ENCODE peak calls at places on chromosomes 6 and 20, in ten cellular contexts. T, X, L, G, W, K, Q, S, V and O are unnamed samples.

GRCh38 chr20:53556267-53556897 is 37.3 kb downstream of the ZNF217 start:
- DNase-seq in T (no peak), X (no peak), L (no peak), G (no peak), W (no peak), K (no peak), Q (no peak), S (no peak), V (no peak), O (no peak)

GRCh38 chr6:69863766-69864165 is 2.6 kb upstream of the COL19A1 start:
- DNase-seq in T (no peak), X (no peak), L (no peak), G (no peak), W (no peak), K (no peak), Q (no peak), S (no peak), V (no peak), O (no peak)

GRCh38 chr6:169921853-169922779 is 170.7 kb downstream of the ERMARD start:
- DNase-seq in T (no peak), X (no peak), L (no peak), G (no peak), W (no peak), K (no peak), Q (no peak), S (no peak), V (no peak), O (no peak)

GRCh38 chr20:4064118-4064962 is 49.0 kb upstream of the RNF24 start:
- DNase-seq in T (peak; percentile 92), X (no peak), L (peak; percentile 88), G (no peak), W (peak; percentile 94), K (peak; percentile 79), Q (peak; percentile 86), S (peak; percentile 94), V (no peak), O (peak; percentile 93)

GRCh38 chr20:53800883-53801604 is 207.4 kb upstream of the ZNF217 start:
- DNase-seq in T (no peak), X (no peak), L (no peak), G (no peak), W (no peak), K (no peak), Q (no peak), S (no peak), V (no peak), O (no peak)

GRCh38 chr6:151842816-151843215 is 35.3 kb downstream of the ESR1 start:
- DNase-seq in T (no peak), X (no peak), L (no peak), G (no peak), W (no peak), K (no peak), Q (no peak), S (no peak), V (no peak), O (no peak)

GRCh38 chr20:17967595-17968365 is 814 bp downstream of the SNX5 start:
- DNase-seq in T (no peak), X (no peak), L (no peak), G (peak; percentile 78), W (no peak), K (peak; percentile 28), Q (peak; percentile 53), S (peak; percentile 72), V (no peak), O (no peak)

GRCh38 chr6:49744259-49744658 is at the start of gene CRISP3:
- DNase-seq in T (no peak), X (no peak), L (no peak), G (no peak), W (no peak), K (no peak), Q (no peak), S (no peak), V (no peak), O (no peak)

GRCh38 chr6:44933113-44933512 is 395.0 kb upstream of the RUNX2 start:
- DNase-seq in T (no peak), X (no peak), L (no peak), G (no peak), W (no peak), K (no peak), Q (no peak), S (no peak), V (no peak), O (no peak)

GRCh38 chr6:161482517-161482903 is 208.6 kb upstream of the AGPAT4 start:
- DNase-seq in T (no peak), X (no peak), L (no peak), G (no peak), W (no peak), K (no peak), Q (no peak), S (no peak), V (no peak), O (no peak)

GRCh38 chr20:57190536-57191265 is 75.7 kb downstream of the BMP7 start:
- DNase-seq in T (no peak), X (no peak), L (no peak), G (no peak), W (no peak), K (peak; percentile 56), Q (peak; percentile 36), S (peak; percentile 24), V (no peak), O (no peak)

GRCh38 chr6:5764401-5764955 is 242.2 kb downstream of the NRN1 start:
- DNase-seq in T (peak; percentile 51), X (no peak), L (no peak), G (no peak), W (peak; percentile 50), K (no peak), Q (peak; percentile 60), S (no peak), V (peak; percentile 23), O (no peak)

GRCh38 chr6:4964675-4965336 is 39.0 kb downstream of the RPP40 start:
- DNase-seq in T (no peak), X (no peak), L (no peak), G (no peak), W (no peak), K (no peak), Q (no peak), S (no peak), V (no peak), O (no peak)

GRCh38 chr6:84764332-84765049 is at the start of gene TBX18:
- DNase-seq in T (peak; percentile 95), X (no peak), L (peak; percentile 61), G (no peak), W (peak; percentile 92), K (peak; percentile 95), Q (peak; percentile 84), S (peak; percentile 98), V (peak; percentile 53), O (peak; percentile 59)

GRCh38 chr6:81562169-81562568 is 190.3 kb downstream of the TENT5A start:
- DNase-seq in T (no peak), X (no peak), L (no peak), G (no peak), W (no peak), K (no peak), Q (peak; percentile 89), S (peak; percentile 77), V (peak; percentile 43), O (no peak)

GRCh38 chr6:104855507-104855906 is 4.2 kb downstream of the HACE1 start:
- DNase-seq in T (no peak), X (no peak), L (no peak), G (no peak), W (no peak), K (peak; percentile 26), Q (peak; percentile 27), S (peak; percentile 40), V (no peak), O (no peak)

GRCh38 chr20:3821996-3822395 is 1.6 kb downstream of the AP5S1 start:
- DNase-seq in T (no peak), X (no peak), L (no peak), G (no peak), W (no peak), K (no peak), Q (no peak), S (no peak), V (no peak), O (no peak)

DNA sequence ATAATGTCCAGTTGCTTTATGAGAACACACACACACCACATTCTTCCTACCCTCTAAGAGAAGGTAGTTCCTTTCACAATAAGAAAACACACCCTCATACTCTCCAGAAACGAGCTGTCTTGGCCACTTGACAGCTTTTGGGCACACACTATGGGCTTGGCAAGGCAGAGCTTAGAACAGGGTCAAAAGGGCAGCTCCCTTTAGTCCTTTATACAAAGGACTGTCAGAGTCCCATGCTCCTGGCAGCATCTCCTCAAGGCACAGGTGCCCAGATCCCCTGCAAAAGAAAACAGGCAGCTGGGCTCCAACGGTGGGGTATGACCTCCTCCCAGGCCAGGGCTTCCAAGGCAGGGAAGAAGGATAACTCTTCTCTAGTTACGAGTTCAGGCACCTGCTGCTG is 4.9 kb upstream of the LYRM2 start:
- DNase-seq in T (no peak), X (no peak), L (no peak), G (no peak), W (no peak), K (no peak), Q (no peak), S (no peak), V (no peak), O (peak; percentile 8)
- H3K27ac ChIP-seq in T (no peak overlapping the region), X (no peak overlapping the region), L (no peak overlapping the region), G (no peak overlapping the region), W (peak overlapping the region; percentile 47), K (no peak overlapping the region), Q (no peak overlapping the region), S (no peak overlapping the region), V (no peak overlapping the region), O (no peak overlapping the region)

DNA sequence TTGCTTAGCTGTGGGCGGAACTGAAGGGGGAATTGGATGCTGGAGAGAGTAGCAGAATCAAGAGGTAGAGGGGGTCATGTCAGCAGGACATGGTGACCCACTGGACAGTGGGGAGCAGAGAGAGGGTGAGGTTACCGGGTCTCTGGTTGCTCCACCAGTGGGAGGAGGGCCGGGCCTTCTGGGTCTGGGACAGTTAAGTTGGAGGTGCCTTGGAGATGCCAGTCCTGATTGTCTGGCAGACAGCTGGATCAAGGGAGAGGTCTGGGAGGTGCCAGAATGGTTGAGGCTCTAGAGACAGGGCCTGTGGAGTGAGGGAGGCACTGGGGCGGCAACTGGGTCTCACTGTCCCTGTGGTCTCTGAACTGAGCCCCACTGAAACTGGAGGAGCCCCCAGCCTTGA is 24.6 kb downstream of the MANBAL start:
- DNase-seq in T (no peak), X (no peak), L (no peak), G (no peak), W (no peak), K (no peak), Q (no peak), S (no peak), V (no peak), O (no peak)
- H3K27ac ChIP-seq in T (peak overlapping the region; percentile 90), X (no peak overlapping the region), L (peak overlapping the region; percentile 47), G (no peak overlapping the region), W (peak overlapping the region; percentile 94), K (peak overlapping the region; percentile 75), Q (no peak overlapping the region), S (no peak overlapping the region), V (peak overlapping the region; percentile 87), O (no peak overlapping the region)

GRCh38 chr6:111258615-111259088 is 171.3 kb downstream of the SLC16A10 start:
- DNase-seq in T (no peak), X (no peak), L (no peak), G (no peak), W (no peak), K (no peak), Q (peak; percentile 74), S (no peak), V (no peak), O (no peak)
- H3K27ac ChIP-seq in T (no peak overlapping the region), X (no peak overlapping the region), L (peak overlapping the region; percentile 97), G (no peak overlapping the region), W (peak overlapping the region; percentile 92), K (peak overlapping the region; percentile 68), Q (peak overlapping the region; percentile 81), S (peak overlapping the region; percentile 76), V (peak overlapping the region; percentile 52), O (peak overlapping the region; percentile 84)

GRCh38 chr6:17027441-17027840 is 74.4 kb upstream of the STMND1 start:
- DNase-seq in T (no peak), X (no peak), L (no peak), G (no peak), W (no peak), K (no peak), Q (no peak), S (no peak), V (no peak), O (no peak)
- H3K27ac ChIP-seq in T (no peak overlapping the region), X (no peak overlapping the region), L (no peak overlapping the region), G (no peak overlapping the region), W (no peak overlapping the region), K (no peak overlapping the region), Q (no peak overlapping the region), S (no peak overlapping the region), V (no peak overlapping the region), O (no peak overlapping the region)